ENCODE peak calls at places on chromosomes 6 and 20, in seven cellular contexts. H, J, L, S, K, W and M are unnamed samples.
A peak's percentile ranks its signal among the peaks of the same experiment; 100 is the strongest.

GRCh38 chr6:22906091-22906549 is 336.8 kb downstream of the HDGFL1 start:
- DNase-seq in H (peak; percentile 59), J (no peak), L (no peak), S (peak; percentile 44), K (no peak), W (no peak), M (peak; percentile 45)

GRCh38 chr6:128242765-128243403 is 277.5 kb downstream of the PTPRK start:
- DNase-seq in H (peak; percentile 60), J (no peak), L (no peak), S (no peak), K (no peak), W (no peak), M (no peak)

GRCh38 chr6:127514396-127515227 is 4.5 kb downstream of the MTCL3 start:
- DNase-seq in H (peak; percentile 67), J (no peak), L (peak; percentile 28), S (peak; percentile 42), K (peak; percentile 19), W (no peak), M (peak; percentile 67)

GRCh38 chr20:47574616-47575401 is 73.1 kb downstream of the NCOA3 start:
- DNase-seq in H (peak; percentile 21), J (no peak), L (no peak), S (no peak), K (no peak), W (no peak), M (peak; percentile 45)

GRCh38 chr6:6546318-6547110 is 42.0 kb upstream of the LY86 start:
- DNase-seq in H (peak; percentile 16), J (no peak), L (peak; percentile 37), S (peak; percentile 63), K (peak; percentile 58), W (no peak), M (peak; percentile 8)

GRCh38 chr6:161130606-161131005 is 139.0 kb downstream of the MAP3K4 start:
- DNase-seq in H (no peak), J (no peak), L (no peak), S (no peak), K (no peak), W (no peak), M (no peak)

GRCh38 chr6:117346142-117346930 is 79.4 kb downstream of the ROS1 start:
- DNase-seq in H (peak; percentile 47), J (no peak), L (no peak), S (peak; percentile 17), K (no peak), W (no peak), M (peak; percentile 48)

GRCh38 chr20:32777177-32777956 is 15.2 kb downstream of the DNMT3B start:
- DNase-seq in H (no peak), J (no peak), L (no peak), S (no peak), K (no peak), W (no peak), M (no peak)

GRCh38 chr20:2303693-2304092 is 7.9 kb downstream of the TGM3 start:
- DNase-seq in H (no peak), J (no peak), L (no peak), S (peak; percentile 23), K (no peak), W (no peak), M (no peak)

GRCh38 chr6:3157151-3157933 is at the start of gene TUBB2A:
- DNase-seq in H (peak; percentile 83), J (peak; percentile 33), L (peak; percentile 92), S (peak; percentile 96), K (peak; percentile 90), W (no peak), M (peak; percentile 69)

GRCh38 chr6:43673444-43674063 is 14.0 kb downstream of the MRPS18A start:
- DNase-seq in H (no peak), J (no peak), L (no peak), S (no peak), K (no peak), W (no peak), M (no peak)

GRCh38 chr6:98824907-98825601 is 9.3 kb upstream of the POU3F2 start:
- DNase-seq in H (no peak), J (no peak), L (no peak), S (no peak), K (no peak), W (no peak), M (no peak)

GRCh38 chr20:43969069-43969468 is 54.4 kb downstream of the TOX2 start:
- DNase-seq in H (no peak), J (no peak), L (no peak), S (no peak), K (no peak), W (no peak), M (no peak)

GRCh38 chr6:1617466-1618304 is 8.0 kb downstream of the FOXC1 start:
- DNase-seq in H (no peak), J (no peak), L (no peak), S (no peak), K (no peak), W (no peak), M (no peak)

GRCh38 chr6:51398064-51398740 is 579.5 kb downstream of the TFAP2B start:
- DNase-seq in H (no peak), J (no peak), L (no peak), S (no peak), K (no peak), W (peak; percentile 24), M (no peak)

GRCh38 chr6:142871910-142872331 is 73.1 kb downstream of the HIVEP2 start:
- DNase-seq in H (peak; percentile 94), J (no peak), L (no peak), S (peak; percentile 60), K (no peak), W (no peak), M (peak; percentile 96)

GRCh38 chr6:156943167-156943566 is 166.0 kb downstream of the ARID1B start:
- DNase-seq in H (no peak), J (no peak), L (no peak), S (no peak), K (no peak), W (no peak), M (peak; percentile 44)

GRCh38 chr20:3406481-3407425 is 716 bp downstream of the DNAAF9 start:
- DNase-seq in H (peak; percentile 51), J (no peak), L (peak; percentile 31), S (peak; percentile 76), K (no peak), W (no peak), M (peak; percentile 83)
- H3K4me3 ChIP-seq in H (peak overlapping the region; percentile 90), J (peak overlapping the region; percentile 98), L (peak overlapping the region; percentile 31), S (peak overlapping the region; percentile 76), K (peak overlapping the region; percentile 81), W (peak overlapping the region; percentile 55), M (peak overlapping the region; percentile 91)

DNA sequence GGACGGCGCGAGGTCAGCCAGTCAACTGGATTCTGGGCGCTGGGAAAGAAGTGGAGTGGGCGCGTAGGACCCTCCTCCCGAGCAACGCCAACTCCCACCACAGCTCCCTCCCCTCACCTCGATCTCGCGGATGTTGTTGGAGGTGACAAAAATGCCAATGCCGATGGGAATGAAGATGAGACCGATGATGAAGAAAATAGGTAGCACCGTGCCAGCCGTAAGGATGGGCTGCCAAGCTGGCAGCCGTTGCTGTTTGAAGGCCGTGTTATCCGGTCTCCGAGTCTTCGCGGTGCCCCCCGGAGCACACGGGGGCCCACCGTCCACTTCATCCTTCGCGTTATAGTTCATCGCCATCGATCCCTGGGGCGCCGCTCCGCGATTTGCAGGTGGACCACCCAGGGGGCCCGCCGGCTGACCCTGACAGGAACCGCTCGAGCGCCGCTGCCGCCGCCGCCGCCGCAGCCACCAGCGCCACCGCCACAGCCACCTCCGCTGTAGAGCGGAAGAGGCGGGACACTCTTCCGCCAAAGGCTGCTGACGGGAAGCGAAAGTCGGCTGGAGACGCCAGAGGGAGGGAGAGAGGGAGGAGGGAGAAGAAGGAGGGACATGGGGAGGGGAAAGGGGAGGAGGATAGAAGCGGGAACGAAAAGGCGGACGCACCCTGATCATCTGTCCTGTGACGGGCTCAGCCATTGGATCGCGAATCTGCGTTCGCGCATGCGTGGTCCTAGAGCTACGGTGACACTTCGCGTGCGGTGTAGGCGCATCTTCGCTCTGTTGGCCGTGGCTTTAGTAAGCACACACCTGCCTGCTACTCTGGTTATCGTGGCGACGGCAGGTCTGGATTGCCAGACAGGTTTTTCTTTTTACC is at the start of gene TMEM30A:
- DNase-seq in H (peak; percentile 100), J (peak; percentile 83), L (peak; percentile 96), S (peak; percentile 99), K (peak; percentile 95), W (peak; percentile 100), M (peak; percentile 99)
- TF ChIP-seq CTCF in H (no peak), J (no peak), L (no peak), S (no peak), K (no peak), W (no peak), M (no peak)

GRCh38 chr6:112882381-112882780 is 535.3 kb downstream of the RFPL4B start:
- DNase-seq in H (peak; percentile 30), J (no peak), L (no peak), S (no peak), K (no peak), W (no peak), M (no peak)

GRCh38 chr6:112881027-112881426 is 533.9 kb downstream of the RFPL4B start:
- DNase-seq in H (peak; percentile 65), J (no peak), L (no peak), S (peak; percentile 11), K (no peak), W (no peak), M (peak; percentile 72)

GRCh38 chr6:112877134-112878100 is 530.3 kb downstream of the RFPL4B start:
- DNase-seq in H (peak; percentile 94), J (no peak), L (no peak), S (no peak), K (no peak), W (no peak), M (peak; percentile 87)

GRCh38 chr6:112881828-112882227 is 534.7 kb downstream of the RFPL4B start:
- DNase-seq in H (no peak), J (no peak), L (no peak), S (no peak), K (no peak), W (no peak), M (peak; percentile 42)

GRCh38 chr6:112879920-112880413 is 532.8 kb downstream of the RFPL4B start:
- DNase-seq in H (no peak), J (no peak), L (no peak), S (peak; percentile 91), K (peak; percentile 6), W (no peak), M (peak; percentile 48)
- H3K4me3 ChIP-seq in H (no peak overlapping the region), J (no peak overlapping the region), L (no peak overlapping the region), S (peak overlapping the region; percentile 40), K (no peak overlapping the region), W (no peak overlapping the region), M (peak overlapping the region; percentile 30)

GRCh38 chr6:163253556-163254213 is 160.8 kb upstream of the QKI start:
- DNase-seq in H (no peak), J (no peak), L (no peak), S (no peak), K (no peak), W (no peak), M (no peak)

GRCh38 chr6:163250122-163250521 is 164.4 kb upstream of the QKI start:
- DNase-seq in H (no peak), J (no peak), L (no peak), S (no peak), K (no peak), W (no peak), M (no peak)

GRCh38 chr6:163255265-163255664 is 159.3 kb upstream of the QKI start:
- DNase-seq in H (no peak), J (no peak), L (no peak), S (no peak), K (no peak), W (no peak), M (no peak)

GRCh38 chr6:163252132-163252729 is 162.3 kb upstream of the QKI start:
- DNase-seq in H (no peak), J (no peak), L (no peak), S (no peak), K (no peak), W (no peak), M (no peak)

GRCh38 chr6:163254341-163254835 is 160.1 kb upstream of the QKI start:
- DNase-seq in H (no peak), J (no peak), L (no peak), S (no peak), K (no peak), W (no peak), M (no peak)
- TF ChIP-seq CTCF in H (no peak), J (no peak), L (no peak), S (no peak), K (no peak), W (no peak), M (no peak)